ENCODE peak calls at places on chromosomes 4 and X, in five cellular contexts. One of them, this sample, is unnamed.

GRCh38 chrX:41808042-41808441 is 84.1 kb downstream of the GPR82 start:
- DNase-seq in suprapubic skin: no peak
- DNase-seq in A549: no peak
- DNase-seq in CD8-positive, alpha-beta T cell: no peak
- DNase-seq in H1: no peak
- DNase-seq in this sample: no peak

GRCh38 chr4:140719022-140719421 is 37.2 kb downstream of the TBC1D9 start:
- DNase-seq in suprapubic skin: no peak
- DNase-seq in H1: no peak
- DNase-seq in CD8-positive, alpha-beta T cell: no peak
- DNase-seq in A549: no peak
- DNase-seq in this sample: no peak

GRCh38 chr4:136754810-136755530 is 777.3 kb downstream of the PCDH18 start:
- DNase-seq in A549: no peak
- DNase-seq in H1: no peak
- DNase-seq in suprapubic skin: no peak
- DNase-seq in CD8-positive, alpha-beta T cell: no peak
- DNase-seq in this sample: no peak

GRCh38 chr4:139015948-139016451 is 419 bp downstream of the NOCT start:
- DNase-seq in CD8-positive, alpha-beta T cell: peak
- DNase-seq in A549: peak
- DNase-seq in suprapubic skin: no peak
- DNase-seq in H1: no peak
- DNase-seq in this sample: no peak

GRCh38 chr4:54837576-54838140 is 179.9 kb downstream of the KIT start:
- DNase-seq in suprapubic skin: no peak
- DNase-seq in A549: no peak
- DNase-seq in H1: no peak
- DNase-seq in CD8-positive, alpha-beta T cell: no peak
- DNase-seq in this sample: no peak

GRCh38 chrX:112849010-112849409 is 8.4 kb upstream of the AMOT start:
- DNase-seq in H1: no peak
- DNase-seq in A549: no peak
- DNase-seq in suprapubic skin: no peak
- DNase-seq in CD8-positive, alpha-beta T cell: no peak
- DNase-seq in this sample: no peak

GRCh38 chr4:186201535-186202230 is 10.3 kb downstream of the CYP4V2 start:
- DNase-seq in suprapubic skin: no peak
- DNase-seq in CD8-positive, alpha-beta T cell: peak
- DNase-seq in A549: peak
- DNase-seq in H1: peak
- DNase-seq in this sample: no peak

GRCh38 chr4:153541426-153542096 is 75.4 kb downstream of the TMEM131L start:
- DNase-seq in A549: no peak
- DNase-seq in suprapubic skin: no peak
- DNase-seq in H1: no peak
- DNase-seq in CD8-positive, alpha-beta T cell: no peak
- DNase-seq in this sample: no peak

GRCh38 chr4:125313989-125314602 is 659 bp upstream of the FAT4 start:
- DNase-seq in A549: no peak
- DNase-seq in CD8-positive, alpha-beta T cell: no peak
- DNase-seq in suprapubic skin: no peak
- DNase-seq in H1: peak
- DNase-seq in this sample: no peak

GRCh38 chr4:26321326-26322276 is 787 bp downstream of the RBPJ start:
- DNase-seq in CD8-positive, alpha-beta T cell: no peak
- DNase-seq in A549: peak
- DNase-seq in H1: peak
- DNase-seq in suprapubic skin: no peak
- DNase-seq in this sample: no peak

GRCh38 chr4:92304636-92305035 is 870 bp downstream of the GRID2 start:
- DNase-seq in H1: peak
- DNase-seq in suprapubic skin: no peak
- DNase-seq in A549: no peak
- DNase-seq in CD8-positive, alpha-beta T cell: no peak
- DNase-seq in this sample: no peak

GRCh38 chr4:146142768-146143167 is 32.8 kb upstream of the LSM6 start:
- DNase-seq in CD8-positive, alpha-beta T cell: no peak
- DNase-seq in A549: no peak
- DNase-seq in H1: no peak
- DNase-seq in suprapubic skin: no peak
- DNase-seq in this sample: no peak

GRCh38 chr4:176387571-176387970 is 67.8 kb downstream of the SPCS3 start:
- DNase-seq in H1: no peak
- DNase-seq in CD8-positive, alpha-beta T cell: no peak
- DNase-seq in A549: no peak
- DNase-seq in suprapubic skin: no peak
- DNase-seq in this sample: no peak

GRCh38 chrX:119482497-119483480 is 14.5 kb downstream of the SLC25A5 start:
- DNase-seq in H1: peak
- DNase-seq in CD8-positive, alpha-beta T cell: peak
- DNase-seq in A549: peak
- DNase-seq in suprapubic skin: peak
- DNase-seq in this sample: no peak

GRCh38 chrX:16666541-16666940 is 16.6 kb downstream of the S100G start:
- DNase-seq in suprapubic skin: no peak
- DNase-seq in H1: no peak
- DNase-seq in A549: no peak
- DNase-seq in CD8-positive, alpha-beta T cell: no peak
- DNase-seq in this sample: no peak
- H3K27ac ChIP-seq in suprapubic skin: no peak
- H3K27ac ChIP-seq in H1: no peak
- H3K27ac ChIP-seq in A549: no peak
- H3K27ac ChIP-seq in CD8-positive, alpha-beta T cell: no peak
- H3K27ac ChIP-seq in this sample: no peak

DNA sequence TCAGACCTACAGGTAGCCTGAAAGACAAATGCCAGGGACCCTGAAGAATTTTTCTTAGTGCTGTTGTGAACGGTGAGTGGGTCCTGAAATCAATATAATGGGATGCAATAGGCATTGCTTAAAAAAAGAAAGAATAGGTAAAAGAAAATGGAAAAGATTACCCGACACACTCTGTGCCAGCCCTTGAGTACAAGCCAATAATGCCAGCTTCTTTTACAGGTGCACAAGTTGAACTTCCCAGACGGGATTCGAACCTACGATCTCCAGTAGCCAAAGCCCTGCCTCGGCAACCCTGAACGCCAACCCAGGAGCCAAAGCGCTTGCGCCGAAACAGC is 24.7 kb upstream of the GLOD5 start:
- DNase-seq in A549: no peak
- DNase-seq in CD8-positive, alpha-beta T cell: no peak
- DNase-seq in suprapubic skin: no peak
- DNase-seq in H1: no peak
- DNase-seq in this sample: no peak
- H3K4me3 ChIP-seq in A549: peak
- H3K4me3 ChIP-seq in CD8-positive, alpha-beta T cell: peak
- H3K4me3 ChIP-seq in suprapubic skin: peak
- H3K4me3 ChIP-seq in H1: no peak
- H3K4me3 ChIP-seq in this sample: peak

GRCh38 chrX:67784712-67785111 is 240.9 kb downstream of the AR start:
- DNase-seq in H1: no peak
- DNase-seq in CD8-positive, alpha-beta T cell: no peak
- DNase-seq in suprapubic skin: no peak
- DNase-seq in A549: no peak
- DNase-seq in this sample: no peak
- H3K27ac ChIP-seq in H1: no peak
- H3K27ac ChIP-seq in CD8-positive, alpha-beta T cell: no peak
- H3K27ac ChIP-seq in suprapubic skin: no peak
- H3K27ac ChIP-seq in A549: no peak
- H3K27ac ChIP-seq in this sample: no peak

GRCh38 chr4:8435656-8436121 is 4.8 kb downstream of the ACOX3 start:
- DNase-seq in CD8-positive, alpha-beta T cell: no peak
- DNase-seq in H1: no peak
- DNase-seq in suprapubic skin: no peak
- DNase-seq in A549: no peak
- DNase-seq in this sample: no peak
- H3K4me3 ChIP-seq in CD8-positive, alpha-beta T cell: peak
- H3K4me3 ChIP-seq in H1: no peak
- H3K4me3 ChIP-seq in suprapubic skin: peak
- H3K4me3 ChIP-seq in A549: no peak
- H3K4me3 ChIP-seq in this sample: no peak

GRCh38 chrX:44011505-44011904 is 38.3 kb upstream of the NDP start:
- DNase-seq in suprapubic skin: no peak
- DNase-seq in H1: no peak
- DNase-seq in CD8-positive, alpha-beta T cell: no peak
- DNase-seq in A549: no peak
- DNase-seq in this sample: no peak

GRCh38 chrX:44012484-44013096 is 39.4 kb upstream of the NDP start:
- DNase-seq in suprapubic skin: no peak
- DNase-seq in H1: no peak
- DNase-seq in CD8-positive, alpha-beta T cell: no peak
- DNase-seq in A549: peak
- DNase-seq in this sample: peak

GRCh38 chrX:44010626-44011025 is 37.4 kb upstream of the NDP start:
- DNase-seq in CD8-positive, alpha-beta T cell: no peak
- DNase-seq in H1: no peak
- DNase-seq in suprapubic skin: no peak
- DNase-seq in A549: peak
- DNase-seq in this sample: no peak
- H3K27ac ChIP-seq in CD8-positive, alpha-beta T cell: no peak
- H3K27ac ChIP-seq in H1: no peak
- H3K27ac ChIP-seq in suprapubic skin: no peak
- H3K27ac ChIP-seq in A549: no peak
- H3K27ac ChIP-seq in this sample: no peak

DNA sequence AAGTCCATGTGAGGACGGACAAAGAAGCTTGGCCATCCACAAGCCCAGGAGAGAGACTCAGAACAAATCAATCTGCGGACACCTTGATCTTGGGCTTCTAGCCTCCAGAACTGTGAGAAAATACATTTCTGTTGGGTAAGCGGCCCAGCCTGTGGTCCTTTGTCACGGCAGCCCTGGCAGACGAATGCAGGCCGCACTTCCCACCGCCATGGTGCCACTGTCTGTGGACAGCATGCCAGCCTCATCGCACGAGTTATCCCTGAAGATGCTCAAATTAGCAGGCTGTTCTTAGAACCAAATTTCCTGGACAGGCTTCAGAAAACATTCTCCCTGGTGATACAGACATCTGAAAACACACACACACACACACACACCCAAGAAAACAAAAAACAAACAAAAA is 343.5 kb upstream of the GATB start:
- DNase-seq in CD8-positive, alpha-beta T cell: no peak
- DNase-seq in H1: no peak
- DNase-seq in A549: no peak
- DNase-seq in suprapubic skin: no peak
- DNase-seq in this sample: no peak
- H3K4me3 ChIP-seq in CD8-positive, alpha-beta T cell: no peak
- H3K4me3 ChIP-seq in H1: no peak
- H3K4me3 ChIP-seq in A549: no peak
- H3K4me3 ChIP-seq in suprapubic skin: no peak
- H3K4me3 ChIP-seq in this sample: no peak

GRCh38 chr4:75141162-75141561 is 208.2 kb downstream of the PARM1 start:
- DNase-seq in H1: no peak
- DNase-seq in suprapubic skin: no peak
- DNase-seq in CD8-positive, alpha-beta T cell: no peak
- DNase-seq in A549: no peak
- DNase-seq in this sample: no peak
- H3K27ac ChIP-seq in H1: no peak
- H3K27ac ChIP-seq in suprapubic skin: no peak
- H3K27ac ChIP-seq in CD8-positive, alpha-beta T cell: no peak
- H3K27ac ChIP-seq in A549: no peak
- H3K27ac ChIP-seq in this sample: no peak

This sample was measured in RWPE2.